ENCODE peak calls at places on chromosomes 6 and 20, in five cellular contexts. G is brain microvascular endothelial cell, C is mesenchymal stem cell, U is adrenal gland, W is left lung. H is an unnamed sample.

GRCh38 chr6:38522322-38522721 is 117.4 kb downstream of the BTBD9 start:
- DNase-seq in G (peak), U (peak), W (no peak), C (peak), H (no peak)

GRCh38 chr6:77548662-77549366 is 85.5 kb upstream of the HTR1B start:
- DNase-seq in W (no peak), C (no peak), G (no peak), U (no peak), H (no peak)

GRCh38 chr6:152701081-152701862 is 3.6 kb downstream of the MYCT1 start:
- DNase-seq in C (no peak), G (peak), W (no peak), U (no peak), H (no peak)

GRCh38 chr6:41581381-41581991 is 35.3 kb downstream of the FOXP4 start:
- DNase-seq in U (peak), W (no peak), G (peak), C (peak), H (no peak)

GRCh38 chr6:65448806-65449397 is 258.1 kb downstream of the EYS start:
- DNase-seq in U (no peak), W (no peak), C (no peak), G (no peak), H (no peak)

GRCh38 chr6:4906293-4906941 is 97.4 kb downstream of the RPP40 start:
- DNase-seq in U (no peak), C (no peak), W (no peak), G (no peak), H (no peak)

GRCh38 chr6:170066679-170067078 is 224.2 kb downstream of the DLL1 start:
- DNase-seq in C (no peak), G (no peak), U (peak), W (no peak), H (no peak)

GRCh38 chr6:151209071-151209831 is 30.5 kb upstream of the AKAP12 start:
- DNase-seq in U (no peak), C (peak), W (no peak), G (peak), H (no peak)

GRCh38 chr20:63749597-63750508 is 10.3 kb downstream of the SLC2A4RG start:
- DNase-seq in W (peak), G (no peak), C (no peak), U (no peak), H (no peak)

GRCh38 chr6:88596801-88597200 is 366.6 kb downstream of the RNGTT start:
- DNase-seq in C (no peak), U (no peak), W (no peak), G (no peak), H (no peak)

GRCh38 chr6:129267028-129267427 is 384.1 kb downstream of the LAMA2 start:
- DNase-seq in W (no peak), U (no peak), C (no peak), G (no peak), H (no peak)

GRCh38 chr20:16518784-16519084 is 54.5 kb downstream of the KIF16B start:
- DNase-seq in U (no peak), C (no peak), G (no peak), W (no peak), H (no peak)

GRCh38 chr6:98044168-98044567 is 761.2 kb upstream of the MMS22L start:
- DNase-seq in G (no peak), W (no peak), U (no peak), C (no peak), H (no peak)
- H3K4me3 ChIP-seq in G (no peak), W (no peak), U (no peak), C (no peak), H (no peak)

GRCh38 chr6:85452441-85452881 is 2.6 kb downstream of the NT5E start:
- DNase-seq in W (no peak), U (no peak), C (peak), G (peak), H (no peak)
- H3K4me3 ChIP-seq in W (no peak), U (no peak), C (no peak), G (peak), H (no peak)

GRCh38 chr20:32327087-32327681 is 30.9 kb upstream of the ASXL1 start:
- DNase-seq in C (peak), U (no peak), G (peak), W (no peak), H (no peak)

GRCh38 chr20:32329817-32330554 is 28.1 kb upstream of the ASXL1 start:
- DNase-seq in U (no peak), G (no peak), C (no peak), W (no peak), H (no peak)

GRCh38 chr20:32326507-32326851 is 31.7 kb upstream of the ASXL1 start:
- DNase-seq in U (no peak), C (peak), G (peak), W (no peak), H (no peak)

GRCh38 chr20:32321390-32321789 is 36.7 kb upstream of the ASXL1 start:
- DNase-seq in U (no peak), G (no peak), C (no peak), W (no peak), H (no peak)

GRCh38 chr20:32325706-32326506 is 32.2 kb upstream of the ASXL1 start:
- DNase-seq in C (peak), G (peak), W (no peak), U (no peak), H (no peak)
- H3K4me3 ChIP-seq in C (no peak), G (no peak), W (no peak), U (no peak), H (no peak)

GRCh38 chr6:37141291-37142046 is 28.5 kb upstream of the PIM1 start:
- DNase-seq in G (peak), C (peak), U (no peak), W (no peak), H (no peak)

GRCh38 chr6:37145443-37145842 is 24.5 kb upstream of the PIM1 start:
- DNase-seq in U (no peak), C (peak), W (no peak), G (peak), H (no peak)

GRCh38 chr6:37146735-37147157 is 23.2 kb upstream of the PIM1 start:
- DNase-seq in C (no peak), U (no peak), G (no peak), W (no peak), H (no peak)

GRCh38 chr6:37142047-37142614 is 27.8 kb upstream of the PIM1 start:
- DNase-seq in U (no peak), G (no peak), W (no peak), C (no peak), H (no peak)

GRCh38 chr6:37143585-37143984 is 26.4 kb upstream of the PIM1 start:
- DNase-seq in C (no peak), W (no peak), U (no peak), G (no peak), H (no peak)
- H3K4me3 ChIP-seq in C (no peak), W (no peak), U (no peak), G (no peak), H (no peak)

DNA sequence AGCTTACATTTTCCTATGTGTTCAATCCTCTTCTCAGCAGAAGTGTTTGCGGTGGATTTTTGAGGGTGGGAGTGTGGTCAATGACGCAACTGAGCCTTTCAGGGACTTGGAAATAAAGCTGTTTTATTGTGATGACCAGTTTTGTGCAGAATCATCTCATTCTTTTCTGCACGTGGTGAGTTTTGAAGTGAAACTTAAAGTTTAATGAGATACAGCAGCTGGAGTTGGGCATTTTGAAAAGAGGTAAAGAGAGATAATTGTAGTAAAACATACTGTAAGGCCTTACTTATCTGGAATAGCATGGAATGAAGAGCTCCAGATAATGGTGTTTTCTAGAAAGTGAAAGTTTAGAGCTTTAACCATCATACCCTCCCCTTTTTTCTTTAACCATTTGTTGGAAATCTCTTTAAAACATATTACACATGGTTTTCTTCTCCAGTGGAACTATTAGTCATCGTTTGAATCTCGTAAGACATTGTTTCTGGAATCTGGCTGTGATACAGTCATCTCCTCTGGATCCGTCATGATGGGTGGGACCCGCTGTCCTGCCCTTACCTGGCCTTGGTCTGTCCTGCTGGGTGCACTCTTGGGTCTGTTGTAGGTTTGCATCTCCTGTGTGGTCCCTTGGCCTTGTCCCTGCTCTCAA is 29.6 kb downstream of the UST start:
- DNase-seq in G (peak), W (no peak), U (no peak), C (peak), H (no peak)
- H3K4me3 ChIP-seq in G (peak), W (no peak), U (no peak), C (no peak), H (no peak)

GRCh38 chr6:113352831-113353230 is 504.3 kb upstream of the MARCKS start:
- DNase-seq in U (no peak), C (no peak), W (no peak), G (no peak), H (no peak)
- H3K4me3 ChIP-seq in U (no peak), C (no peak), W (no peak), G (no peak), H (no peak)

DNA sequence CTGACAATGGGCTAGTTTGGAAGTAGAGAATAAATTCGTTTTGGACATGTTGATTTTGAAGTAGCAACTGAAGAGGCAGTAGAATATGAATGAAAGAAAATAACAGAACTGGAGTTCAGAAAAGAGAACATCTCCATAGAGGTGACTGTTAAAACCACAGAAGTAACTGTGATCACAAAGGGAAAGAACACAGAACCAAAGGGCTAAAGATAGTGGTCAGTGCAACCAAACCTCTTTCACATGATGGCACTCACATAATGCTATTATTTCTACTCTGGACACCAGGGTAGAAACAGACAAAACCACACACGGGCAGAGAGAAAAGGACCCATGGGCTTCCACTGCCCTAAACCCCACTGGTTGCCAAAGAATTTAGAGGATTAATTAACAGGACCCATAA is 58.5 kb downstream of the CDK19 start:
- DNase-seq in W (no peak), U (no peak), C (no peak), G (no peak), H (no peak)
- H3K4me3 ChIP-seq in W (no peak), U (no peak), C (no peak), G (no peak), H (no peak)

GRCh38 chr6:2891768-2892170 is 11.3 kb downstream of the SERPINB9 start:
- DNase-seq in G (no peak), W (no peak), C (no peak), U (no peak), H (no peak)
- H3K4me3 ChIP-seq in G (no peak), W (no peak), C (no peak), U (no peak), H (no peak)

H was measured in Karpas-422.